ENCODE peak calls at places on chromosome 10, in six cellular contexts. I is spleen, C is stomach, Z is suprapubic skin, T is H1, A is HepG2. Q is an unnamed sample. For H3K4me1, the result is how much of the 10 kb centered on the place peaks cover.

GRCh38 chr10:27223964-27224363 is 16.6 kb downstream of the ACBD5 start:
- DNase-seq in I (peak), C (peak), Z (peak), T (no peak), A (peak), Q (no peak)

GRCh38 chr10:87700031-87700796 is 40.5 kb downstream of the PAPSS2 start:
- DNase-seq in I (no peak), C (no peak), Z (no peak), T (no peak), A (no peak), Q (no peak)

GRCh38 chr10:68330852-68331454 is 911 bp upstream of the HNRNPH3 start:
- DNase-seq in I (peak), C (no peak), Z (no peak), T (no peak), A (no peak), Q (peak)

GRCh38 chr10:78584266-78584665 is 484.5 kb upstream of the ZMIZ1 start:
- DNase-seq in I (no peak), C (no peak), Z (no peak), T (no peak), A (no peak), Q (no peak)

GRCh38 chr10:97452352-97452751 is 6.4 kb downstream of the ZDHHC16 start:
- DNase-seq in I (no peak), C (no peak), Z (no peak), T (no peak), A (no peak), Q (no peak)

GRCh38 chr10:110865804-110866482 is 5.8 kb upstream of the PDCD4 start:
- DNase-seq in I (no peak), C (no peak), Z (no peak), T (no peak), A (no peak), Q (no peak)

GRCh38 chr10:683448-684071 is 5.9 kb downstream of the DIP2C start:
- DNase-seq in I (no peak), C (no peak), Z (peak), T (no peak), A (no peak), Q (peak)

GRCh38 chr10:77943086-77943901 is 16.7 kb upstream of the DLG5 start:
- DNase-seq in I (no peak), C (no peak), Z (no peak), T (no peak), A (peak), Q (no peak)

GRCh38 chr10:124403548-124403947 is 15.2 kb downstream of the OAT start:
- DNase-seq in I (no peak), C (peak), Z (no peak), T (peak), A (peak), Q (no peak)

GRCh38 chr10:91590142-91590903 is 42.5 kb downstream of the PPP1R3C start:
- DNase-seq in I (no peak), C (peak), Z (no peak), T (no peak), A (no peak), Q (no peak)

GRCh38 chr10:91590904-91591791 is 41.7 kb downstream of the PPP1R3C start:
- DNase-seq in I (no peak), C (peak), Z (no peak), T (no peak), A (no peak), Q (no peak)

GRCh38 chr10:91593366-91593765 is 39.5 kb downstream of the PPP1R3C start:
- DNase-seq in I (no peak), C (no peak), Z (no peak), T (no peak), A (no peak), Q (no peak)

GRCh38 chr10:91591792-91592165 is 41.1 kb downstream of the PPP1R3C start:
- DNase-seq in I (no peak), C (no peak), Z (no peak), T (no peak), A (no peak), Q (no peak)

DNA sequence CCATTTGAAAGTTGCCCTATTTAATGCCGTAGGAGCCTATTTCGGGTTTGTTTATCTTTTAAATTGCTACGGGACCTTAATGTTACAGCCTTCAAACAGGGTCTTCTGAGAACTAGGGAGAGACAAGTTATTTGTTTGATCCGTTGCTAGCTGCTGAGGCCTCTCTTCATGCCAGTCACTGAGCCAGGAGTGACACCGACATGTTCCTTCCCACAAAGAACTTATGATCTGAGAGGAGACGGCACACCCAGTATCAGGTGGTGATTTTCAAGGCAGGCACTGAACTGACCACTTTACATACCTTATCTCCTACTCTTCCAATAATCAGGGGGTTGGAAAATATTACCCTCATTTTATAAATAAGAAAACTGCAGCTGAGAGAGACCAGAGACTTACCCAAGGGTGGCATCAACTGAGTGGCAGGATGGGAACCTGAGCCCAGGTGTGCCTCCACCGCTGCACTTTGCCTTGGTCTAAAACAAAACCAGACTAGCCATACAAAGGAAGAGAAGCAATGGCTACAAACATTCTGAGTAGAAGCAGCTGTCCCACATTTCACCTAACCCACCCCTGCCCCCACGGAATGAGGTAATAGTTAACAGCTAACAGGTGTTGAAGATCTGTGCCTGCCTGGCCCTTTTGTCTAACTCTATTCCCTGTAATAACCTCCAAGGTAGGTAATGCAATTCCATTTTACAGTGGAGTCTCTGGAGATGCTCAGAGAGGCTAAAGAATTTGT is 40.4 kb downstream of the PPP1R3C start:
- DNase-seq in I (no peak), C (no peak), Z (no peak), T (no peak), A (no peak), Q (no peak)
- H3K4me1 ChIP-seq in I (under half), C (half or more), Z (half or more), T (under half), A (under half), Q (half or more)

DNA sequence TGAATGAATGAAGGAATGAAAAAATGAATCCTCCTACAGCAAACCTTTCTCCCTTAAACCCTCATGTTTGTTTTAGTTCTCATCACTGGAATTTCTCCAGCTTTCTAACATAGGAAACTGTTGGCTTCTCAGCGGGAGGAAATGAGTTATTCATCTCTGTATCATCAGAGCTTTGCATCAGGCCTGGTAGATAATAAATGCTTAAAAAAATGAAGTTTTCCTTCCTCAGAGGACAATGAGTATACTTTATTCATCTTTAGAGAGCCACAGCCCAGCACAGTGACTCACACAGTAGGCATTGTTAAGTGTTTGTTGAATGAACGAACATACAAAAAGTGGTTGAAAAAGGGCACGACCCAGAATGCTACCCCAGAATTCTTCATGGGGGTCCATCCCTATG is 62.6 kb downstream of the COL13A1 start:
- DNase-seq in I (no peak), C (no peak), Z (no peak), T (no peak), A (no peak), Q (no peak)
- TF ChIP-seq POLR2AphosphoS5 in I (no peak), C (no peak), Z (no peak), T (no peak), A (no peak), Q (no peak)

GRCh38 chr10:60139798-60140566 is 233.6 kb upstream of the CCDC6 start:
- DNase-seq in I (no peak), C (no peak), Z (no peak), T (no peak), A (no peak), Q (no peak)
- H3K4me3 ChIP-seq in I (no peak), C (no peak), Z (peak), T (peak), A (no peak), Q (peak)

DNA sequence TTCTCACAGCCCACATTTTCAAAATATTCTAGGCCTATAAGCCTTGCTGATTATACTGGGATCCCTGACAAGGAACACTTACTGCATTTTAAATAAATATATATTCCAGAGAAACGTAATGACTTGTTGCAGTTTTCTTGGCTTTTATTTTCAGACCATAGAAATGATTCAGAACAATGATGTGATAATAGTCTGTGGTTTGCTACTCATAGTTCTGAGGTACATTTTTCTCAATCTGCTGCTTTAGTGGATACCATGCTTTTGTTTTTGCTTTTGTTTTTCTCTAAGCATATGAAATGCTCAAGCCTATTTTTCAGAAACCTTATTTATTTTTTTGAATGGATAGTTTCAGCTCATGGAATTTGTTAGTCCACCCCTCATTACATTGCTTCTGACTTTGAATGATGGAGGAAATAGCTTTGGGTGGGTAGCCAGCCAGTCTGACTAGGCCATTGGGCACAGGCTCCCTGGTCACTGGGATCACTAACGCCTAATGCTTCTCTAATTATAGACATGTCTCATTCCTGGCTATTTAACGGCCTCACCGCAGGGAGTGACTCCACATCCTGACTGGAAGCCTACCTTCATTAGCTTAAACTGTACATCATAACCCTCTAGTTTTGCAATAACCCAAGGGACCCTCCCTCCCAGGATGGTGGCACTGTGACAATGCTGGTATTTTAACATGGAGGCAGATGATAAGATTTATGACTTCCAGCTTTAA is 66.1 kb downstream of the MBL2 start:
- DNase-seq in I (no peak), C (no peak), Z (no peak), T (no peak), A (no peak), Q (no peak)
- H3K4me1 ChIP-seq in I (under half), C (under half), Z (under half), T (under half), A (under half), Q (under half)

DNA sequence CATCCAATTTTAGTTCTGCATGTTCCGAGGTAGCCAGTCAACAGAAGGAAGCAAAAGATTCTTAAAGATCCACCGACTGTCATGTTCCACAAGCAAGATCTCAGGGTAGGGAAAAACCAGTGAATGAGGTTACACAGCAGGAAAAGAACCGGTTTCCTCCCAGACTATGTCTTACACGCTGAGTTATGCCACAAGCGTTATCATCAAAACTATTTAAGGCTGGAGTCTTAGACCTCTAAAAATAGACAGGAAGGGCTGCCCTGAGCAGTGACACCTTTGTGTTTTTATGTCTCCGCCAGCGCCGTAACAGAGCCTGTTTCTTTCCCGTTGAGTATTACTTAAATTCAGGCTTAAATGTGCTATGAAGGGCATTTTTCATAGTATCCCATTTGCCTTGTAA is 48.3 kb downstream of the PROSER2 start:
- DNase-seq in I (peak), C (no peak), Z (no peak), T (no peak), A (no peak), Q (no peak)
- TF ChIP-seq POLR2AphosphoS5 in I (no peak), C (no peak), Z (no peak), T (no peak), A (no peak), Q (no peak)

GRCh38 chr10:69345890-69346474 is 67.7 kb downstream of the HK1 start:
- DNase-seq in I (no peak), C (no peak), Z (no peak), T (no peak), A (no peak), Q (no peak)
- H3K4me3 ChIP-seq in I (no peak), C (no peak), Z (no peak), T (no peak), A (no peak), Q (no peak)

DNA sequence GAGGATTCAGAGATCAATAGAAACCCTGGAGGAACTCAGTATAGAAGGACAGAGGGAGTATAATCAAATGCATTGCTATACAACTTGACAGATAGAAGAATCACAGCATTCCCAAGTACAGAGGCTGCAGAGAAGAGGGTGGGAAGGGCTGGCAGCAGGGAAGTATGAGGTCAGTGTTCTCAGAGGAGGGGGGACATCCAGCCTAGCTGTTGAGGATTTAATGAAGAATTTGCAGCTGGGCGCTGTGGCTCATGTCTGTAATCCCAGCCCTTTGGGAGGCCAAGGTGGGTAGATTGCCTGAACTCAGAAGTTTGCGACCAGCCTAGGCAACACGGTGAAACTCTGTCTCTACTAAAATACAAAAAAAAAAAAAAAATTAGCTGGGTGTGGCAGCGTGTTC is 76.0 kb downstream of the CCNY start:
- DNase-seq in I (no peak), C (no peak), Z (no peak), T (no peak), A (no peak), Q (no peak)
- H3K4me1 ChIP-seq in I (under half), C (half or more), Z (under half), T (under half), A (half or more), Q (under half)